ENCODE peak calls at places on chromosomes 5 and 9, in four cellular contexts. C is HCT116, H is Peyer's patch, A is mammary epithelial cell. U is an unnamed sample. For H3K9me3, the result is how much of the 10 kb centered on the place peaks cover.

GRCh38 chr5:90696148-90696547 is 137.6 kb downstream of the ADGRV1 start:
- DNase-seq in H (no peak), A (no peak), C (no peak), U (no peak)

GRCh38 chr9:33044677-33045282 is 19.7 kb downstream of the DNAJA1 start:
- DNase-seq in H (no peak), A (peak), C (no peak), U (no peak)

GRCh38 chr5:95283761-95284511 is 958 bp downstream of the MCTP1 start:
- DNase-seq in A (peak), H (no peak), C (no peak), U (no peak)

GRCh38 chr9:131676431-131676972 is 63.4 kb downstream of the RAPGEF1 start:
- DNase-seq in A (no peak), H (peak), C (no peak), U (peak)

GRCh38 chr5:154473581-154474266 is 4.3 kb downstream of the HAND1 start:
- DNase-seq in C (no peak), H (no peak), A (no peak), U (no peak)

GRCh38 chr9:121326130-121326838 is 43.8 kb downstream of the STOM start:
- DNase-seq in A (peak), H (no peak), C (no peak), U (no peak)

GRCh38 chr9:132141364-132141947 is 20.4 kb upstream of the NTNG2 start:
- DNase-seq in H (no peak), C (no peak), A (peak), U (no peak)

GRCh38 chr5:147075187-147075586 is 159.6 kb upstream of the STK32A start:
- DNase-seq in C (no peak), A (no peak), H (no peak), U (no peak)

GRCh38 chr5:176606875-176607274 is 3.1 kb downstream of the GPRIN1 start:
- DNase-seq in H (no peak), A (no peak), C (no peak), U (no peak)

GRCh38 chr9:77435272-77435671 is 212.8 kb downstream of the GNA14 start:
- DNase-seq in A (no peak), H (no peak), C (no peak), U (no peak)

GRCh38 chr5:79831381-79831780 is 141.7 kb downstream of the CMYA5 start:
- DNase-seq in A (no peak), C (no peak), H (no peak), U (no peak)

GRCh38 chr9:134346840-134347239 is 20.6 kb downstream of the RXRA start:
- DNase-seq in C (no peak), H (no peak), A (no peak), U (no peak)

GRCh38 chr9:120152295-120152694 is 427.7 kb downstream of the CDK5RAP2 start:
- DNase-seq in A (no peak), C (no peak), H (no peak), U (no peak)

GRCh38 chr5:25295067-25295466 is 650.3 kb upstream of the CDH10 start:
- DNase-seq in A (no peak), H (no peak), C (no peak), U (no peak)

GRCh38 chr9:35650341-35651158 is at the start of gene SIT1:
- DNase-seq in C (no peak), A (no peak), H (peak), U (peak)

GRCh38 chr5:57499262-57500050 is 16.8 kb upstream of the ACTBL2 start:
- DNase-seq in A (peak), C (peak), H (no peak), U (no peak)

GRCh38 chr5:17232405-17232804 is 15.0 kb downstream of the BASP1 start:
- DNase-seq in C (no peak), A (no peak), H (no peak), U (no peak)

GRCh38 chr5:121273818-121274433 is 577.8 kb upstream of the FTMT start:
- DNase-seq in H (no peak), C (peak), A (peak), U (no peak)

GRCh38 chr5:135478938-135479337 is 26.8 kb upstream of the TIFAB start:
- DNase-seq in H (no peak), C (no peak), A (no peak), U (no peak)

GRCh38 chr9:112050544-112051475 is 124.3 kb downstream of the SUSD1 start:
- DNase-seq in A (peak), H (no peak), C (no peak), U (no peak)

GRCh38 chr5:143566139-143566538 is 162.7 kb upstream of the NR3C1 start:
- DNase-seq in H (no peak), C (no peak), A (no peak), U (no peak)

GRCh38 chr9:134611046-134611445 is 30.6 kb upstream of the COL5A1 start:
- DNase-seq in H (no peak), A (peak), C (no peak), U (no peak)

GRCh38 chr9:14989811-14990210 is 79.6 kb upstream of the FREM1 start:
- DNase-seq in A (no peak), H (no peak), C (no peak), U (no peak)

GRCh38 chr9:124776952-124777645 is at the start of gene OLFML2A:
- DNase-seq in C (no peak), H (no peak), A (no peak), U (peak)

GRCh38 chr9:99628843-99629242 is 192.8 kb upstream of the NR4A3 start:
- DNase-seq in A (no peak), H (no peak), C (no peak), U (no peak)

GRCh38 chr9:83166369-83166768 is 103.4 kb upstream of the RASEF start:
- DNase-seq in A (peak), H (no peak), C (no peak), U (no peak)

GRCh38 chr5:429453-430188 is 13.4 kb upstream of the EXOC3 start:
- DNase-seq in A (peak), C (no peak), H (no peak), U (no peak)

GRCh38 chr9:108168451-108168850 is 678.9 kb upstream of the KLF4 start:
- DNase-seq in C (no peak), H (no peak), A (no peak), U (no peak)

GRCh38 chr9:35579130-35579529 is 25.9 kb upstream of the TESK1 start:
- DNase-seq in A (peak), H (no peak), C (no peak), U (no peak)

GRCh38 chr5:108266235-108266634 is 115.7 kb downstream of the FBXL17 start:
- DNase-seq in A (peak), H (no peak), C (no peak), U (no peak)

GRCh38 chr5:1172007-1172581 is 29.3 kb upstream of the SLC6A19 start:
- DNase-seq in H (no peak), C (no peak), A (no peak), U (no peak)

GRCh38 chr9:111298831-111299603 is 31.0 kb downstream of the OR2K2 start:
- DNase-seq in C (peak), A (peak), H (no peak), U (peak)

GRCh38 chr9:16579872-16580432 is 290.5 kb downstream of the BNC2 start:
- DNase-seq in C (no peak), H (no peak), A (no peak), U (no peak)

GRCh38 chr9:71941060-71941568 is 29.7 kb downstream of the C9orf85 start:
- DNase-seq in H (no peak), C (no peak), A (no peak), U (no peak)
- H3K27ac ChIP-seq in H (no peak), C (no peak), A (no peak), U (no peak)

GRCh38 chr5:40939753-40940152 is 30.5 kb downstream of the C7 start:
- DNase-seq in A (no peak), H (no peak), C (no peak), U (no peak)
- H3K4me3 ChIP-seq in A (no peak), H (no peak), C (no peak), U (no peak)

GRCh38 chr9:123399803-123400378 is 43.9 kb downstream of the CRB2 start:
- DNase-seq in H (no peak), C (no peak), A (no peak), U (no peak)
- H3K9me3 ChIP-seq in H (under half), C (under half), A (under half), U (under half)

DNA sequence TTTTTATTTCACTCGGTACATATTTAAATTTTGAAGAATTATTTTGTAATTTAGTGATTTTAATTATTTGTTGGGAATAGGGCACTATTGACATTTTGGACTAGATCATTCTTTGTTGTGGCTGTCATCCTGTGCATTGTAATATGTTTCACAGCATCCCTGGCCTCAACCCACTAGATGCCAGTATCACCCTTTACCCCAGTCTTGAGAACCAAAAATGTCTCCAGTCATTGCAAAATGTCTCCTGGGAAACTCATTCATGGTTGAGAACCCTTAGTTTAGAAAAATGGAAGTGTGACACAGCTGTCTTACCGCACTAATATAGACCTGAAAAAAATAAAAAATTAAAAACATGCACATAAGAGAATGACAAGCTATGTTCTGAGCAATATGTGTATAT is 88.4 kb upstream of the CCDC152 start:
- DNase-seq in H (no peak), A (no peak), C (no peak), U (no peak)
- H3K27ac ChIP-seq in H (no peak), A (no peak), C (no peak), U (no peak)

GRCh38 chr5:145937432-145938250 is 1.3 kb downstream of the SH3RF2 start:
- DNase-seq in C (peak), H (no peak), A (peak), U (no peak)
- H3K4me3 ChIP-seq in C (peak), H (peak), A (peak), U (no peak)

GRCh38 chr9:69016366-69017096 is 2.6 kb upstream of the PRKACG start:
- DNase-seq in H (no peak), C (no peak), A (no peak), U (no peak)

GRCh38 chr9:69019808-69020207 is 5.9 kb upstream of the PRKACG start:
- DNase-seq in A (no peak), H (no peak), C (no peak), U (peak)

GRCh38 chr9:69014013-69014412 is at the start of gene PRKACG:
- DNase-seq in C (no peak), A (no peak), H (no peak), U (no peak)

GRCh38 chr9:69020746-69021145 is 6.8 kb upstream of the PRKACG start:
- DNase-seq in H (no peak), C (no peak), A (no peak), U (no peak)

GRCh38 chr9:69018688-69019087 is 4.8 kb upstream of the PRKACG start:
- DNase-seq in C (no peak), A (no peak), H (no peak), U (no peak)
- H3K9me3 ChIP-seq in C (under half), A (under half), H (under half), U (under half)

GRCh38 chr9:136673970-136674785 is 11.5 kb downstream of the EGFL7 start:
- DNase-seq in A (no peak), H (no peak), C (no peak), U (no peak)
- H3K27ac ChIP-seq in A (no peak), H (peak), C (no peak), U (no peak)

DNA sequence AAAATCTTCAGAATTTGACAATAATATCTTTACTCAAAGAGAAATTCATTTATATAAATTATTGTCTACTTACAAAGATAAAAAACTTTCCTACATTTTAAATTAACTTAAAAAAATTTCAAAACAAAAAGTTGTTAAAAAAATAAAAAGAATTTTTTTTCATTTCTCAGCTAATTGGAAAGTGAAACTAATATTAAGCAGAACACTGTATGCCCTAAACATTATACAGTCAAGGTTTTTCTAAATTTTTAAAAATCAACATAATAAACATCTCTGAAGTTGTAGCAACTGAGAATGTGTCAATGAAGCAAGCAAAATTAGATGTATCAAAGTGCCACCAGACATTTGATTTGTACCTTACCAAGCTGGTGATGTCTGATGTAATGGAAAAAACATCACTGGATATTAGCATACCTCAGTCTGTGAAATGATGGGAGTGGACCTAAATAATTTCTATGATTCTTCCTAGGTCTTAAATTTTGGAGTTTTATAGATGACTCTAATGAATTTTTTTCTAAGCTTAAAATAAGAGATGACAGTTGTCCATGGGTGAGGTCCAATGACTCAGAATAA is 290.1 kb downstream of the ADAMTS6 start:
- DNase-seq in A (no peak), C (no peak), H (no peak), U (no peak)
- H3K4me3 ChIP-seq in A (no peak), C (no peak), H (no peak), U (no peak)

GRCh38 chr5:170341545-170341944 is 44.0 kb upstream of the LCP2 start:
- DNase-seq in A (no peak), H (no peak), C (no peak), U (no peak)

GRCh38 chr5:170343177-170343576 is 45.6 kb upstream of the LCP2 start:
- DNase-seq in H (no peak), C (no peak), A (no peak), U (no peak)

GRCh38 chr5:170338933-170339779 is 41.6 kb upstream of the LCP2 start:
- DNase-seq in A (no peak), H (peak), C (peak), U (peak)

GRCh38 chr5:170339780-170340167 is 42.2 kb upstream of the LCP2 start:
- DNase-seq in A (no peak), C (no peak), H (no peak), U (no peak)

GRCh38 chr5:170342153-170342552 is 44.6 kb upstream of the LCP2 start:
- DNase-seq in H (no peak), A (no peak), C (no peak), U (no peak)
- H3K9me3 ChIP-seq in H (under half), A (under half), C (under half), U (under half)